ENCODE peak calls at places on chromosomes 5 and 9, in seven cellular contexts. Y is AG04450, O is psoas muscle, U is Peyer's patch, K is breast epithelium, S is lower lobe of right lung, F is GM12878. M is an unnamed sample.

GRCh38 chr5:32278403-32278802 is 34.3 kb downstream of the MTMR12 start:
- DNase-seq in Y (peak), O (no peak), U (no peak), K (no peak), S (no peak), F (no peak), M (no peak)

GRCh38 chr5:173888473-173889135 is 455 bp downstream of the CPEB4 start:
- DNase-seq in Y (no peak), O (peak), U (peak), K (no peak), S (peak), F (no peak), M (no peak)

GRCh38 chr5:81171769-81172168 is 61.4 kb upstream of the CKMT2 start:
- DNase-seq in Y (no peak), O (no peak), U (no peak), K (no peak), S (no peak), F (no peak), M (no peak)

GRCh38 chr5:88824141-88824540 is 58.8 kb downstream of the MEF2C start:
- DNase-seq in Y (no peak), O (no peak), U (no peak), K (no peak), S (no peak), F (no peak), M (no peak)

GRCh38 chr9:84325347-84325982 is 15.1 kb downstream of the SLC28A3 start:
- DNase-seq in Y (no peak), O (no peak), U (no peak), K (no peak), S (no peak), F (no peak), M (no peak)

GRCh38 chr9:117963493-117963892 is 259.3 kb downstream of the TLR4 start:
- DNase-seq in Y (no peak), O (no peak), U (no peak), K (no peak), S (no peak), F (no peak), M (no peak)

GRCh38 chr5:177600458-177601018 is 606 bp downstream of the B4GALT7 start:
- DNase-seq in Y (no peak), O (no peak), U (no peak), K (no peak), S (no peak), F (no peak), M (no peak)

GRCh38 chr9:96420468-96421219 is 2.5 kb upstream of the ZNF367 start:
- DNase-seq in Y (peak), O (no peak), U (no peak), K (peak), S (no peak), F (peak), M (no peak)

GRCh38 chr9:131216806-131217205 is 59.5 kb downstream of the FAM78A start:
- DNase-seq in Y (no peak), O (no peak), U (no peak), K (no peak), S (no peak), F (no peak), M (no peak)

GRCh38 chr9:114348906-114349482 is 19.3 kb downstream of the ORM2 start:
- DNase-seq in Y (peak), O (peak), U (no peak), K (no peak), S (peak), F (peak), M (no peak)

GRCh38 chr9:108468364-108468763 is 387.4 kb downstream of the ACTL7B start:
- DNase-seq in Y (no peak), O (peak), U (no peak), K (no peak), S (peak), F (no peak), M (no peak)

GRCh38 chr5:175683231-175683630 is 25.4 kb downstream of the HRH2 start:
- DNase-seq in Y (no peak), O (peak), U (peak), K (no peak), S (no peak), F (no peak), M (no peak)

DNA sequence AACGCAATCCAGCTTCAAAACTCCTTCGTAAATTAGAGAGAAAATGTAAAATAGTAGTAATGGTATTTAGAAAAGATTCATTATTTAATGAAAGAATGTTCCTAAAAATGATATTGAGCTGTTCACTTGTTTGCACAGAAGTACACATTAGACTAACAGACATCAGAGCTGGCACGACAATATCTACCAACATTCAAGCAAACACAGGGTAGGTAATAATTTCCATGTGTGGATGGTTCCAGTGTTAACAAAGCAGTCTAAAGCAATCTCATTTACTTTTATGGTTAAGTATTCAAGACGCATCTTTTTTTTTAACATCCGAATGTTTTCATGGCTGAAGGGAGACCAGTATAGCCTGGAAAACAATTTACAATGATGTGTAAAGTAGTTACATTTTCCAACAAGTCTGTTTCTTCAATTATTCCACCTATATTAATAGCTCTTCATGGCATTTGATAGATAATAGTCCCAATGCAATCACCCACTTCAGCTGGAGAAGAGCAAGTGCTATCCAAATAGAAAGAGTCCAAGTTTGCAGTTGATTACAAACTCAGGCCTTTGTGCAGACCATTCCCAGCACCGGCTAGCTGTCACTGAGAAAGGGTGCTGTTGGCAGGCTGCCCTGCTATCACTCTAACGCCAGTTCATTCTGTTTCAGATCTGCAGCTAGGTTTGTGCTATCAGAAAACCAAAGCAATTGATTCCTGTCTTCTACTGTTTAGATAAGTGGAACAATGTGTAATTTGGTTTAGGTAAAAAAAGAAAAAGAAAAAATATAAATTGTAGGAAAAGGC is 458.8 kb downstream of the DTWD2 start:
- DNase-seq in Y (no peak), O (no peak), U (no peak), K (no peak), S (no peak), F (no peak), M (no peak)
- H3K27ac ChIP-seq in Y (no peak), O (no peak), U (no peak), K (no peak), S (no peak), F (no peak), M (no peak)

GRCh38 chr9:97568461-97569275 is 64.5 kb downstream of the TSTD2 start:
- DNase-seq in Y (no peak), O (peak), U (no peak), K (no peak), S (no peak), F (no peak), M (no peak)

GRCh38 chr9:97567182-97567893 is 65.8 kb downstream of the TSTD2 start:
- DNase-seq in Y (no peak), O (no peak), U (no peak), K (no peak), S (no peak), F (no peak), M (no peak)

GRCh38 chr9:97565262-97565661 is 63.8 kb downstream of the TMOD1 start:
- DNase-seq in Y (no peak), O (no peak), U (no peak), K (no peak), S (no peak), F (no peak), M (no peak)

GRCh38 chr9:97570899-97571298 is 62.3 kb downstream of the TSTD2 start:
- DNase-seq in Y (no peak), O (peak), U (no peak), K (no peak), S (no peak), F (no peak), M (peak)

GRCh38 chr9:97567894-97568202 is 65.3 kb downstream of the TSTD2 start:
- DNase-seq in Y (no peak), O (peak), U (no peak), K (no peak), S (no peak), F (no peak), M (no peak)
- H3K27ac ChIP-seq in Y (no peak), O (peak), U (no peak), K (no peak), S (no peak), F (no peak), M (no peak)

DNA sequence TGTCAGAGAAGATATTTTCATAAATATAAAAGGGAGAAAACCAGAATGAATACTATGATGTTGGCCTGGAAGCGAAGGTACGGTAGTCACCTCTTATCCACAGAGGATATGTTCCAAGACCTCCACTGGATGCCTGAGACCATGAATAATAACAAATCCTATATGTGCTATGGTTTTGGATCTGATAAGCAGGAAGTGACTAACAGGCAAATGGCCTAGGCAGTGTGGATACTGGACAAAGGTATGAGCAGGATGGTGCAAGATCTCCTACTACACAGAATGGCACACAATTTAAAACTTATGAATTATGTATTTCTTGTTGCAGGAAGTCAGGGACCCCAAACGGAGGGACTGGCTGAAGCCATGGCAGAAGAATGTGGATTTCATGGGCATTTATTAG is 48.2 kb downstream of the ADAMTS12 start:
- DNase-seq in Y (no peak), O (no peak), U (no peak), K (no peak), S (no peak), F (no peak), M (no peak)
- H3K27ac ChIP-seq in Y (peak), O (no peak), U (no peak), K (no peak), S (no peak), F (no peak), M (no peak)

GRCh38 chr9:98357921-98358535 is 102.6 kb upstream of the TBC1D2 start:
- DNase-seq in Y (no peak), O (no peak), U (no peak), K (no peak), S (no peak), F (no peak), M (no peak)
- H3K27ac ChIP-seq in Y (no peak), O (no peak), U (no peak), K (no peak), S (peak), F (no peak), M (no peak)

GRCh38 chr9:37201581-37201980 is 81.2 kb downstream of the ZCCHC7 start:
- DNase-seq in Y (no peak), O (no peak), U (no peak), K (no peak), S (no peak), F (no peak), M (no peak)
- H3K27ac ChIP-seq in Y (no peak), O (no peak), U (no peak), K (no peak), S (no peak), F (no peak), M (no peak)

GRCh38 chr5:103425686-103426454 is 136.7 kb downstream of the NUDT12 start:
- DNase-seq in Y (no peak), O (no peak), U (no peak), K (no peak), S (no peak), F (no peak), M (no peak)

GRCh38 chr5:103427326-103427725 is 135.3 kb downstream of the NUDT12 start:
- DNase-seq in Y (no peak), O (no peak), U (no peak), K (no peak), S (no peak), F (no peak), M (no peak)

GRCh38 chr5:103424453-103425205 is 138.0 kb downstream of the NUDT12 start:
- DNase-seq in Y (peak), O (no peak), U (no peak), K (no peak), S (no peak), F (no peak), M (no peak)

GRCh38 chr5:103428923-103429322 is 133.7 kb downstream of the NUDT12 start:
- DNase-seq in Y (no peak), O (no peak), U (no peak), K (no peak), S (no peak), F (no peak), M (no peak)

GRCh38 chr5:103428411-103428871 is 134.1 kb downstream of the NUDT12 start:
- DNase-seq in Y (peak), O (peak), U (no peak), K (peak), S (no peak), F (no peak), M (no peak)
- H3K27ac ChIP-seq in Y (no peak), O (peak), U (no peak), K (no peak), S (no peak), F (no peak), M (no peak)

GRCh38 chr5:169263591-169263990 is 37.3 kb downstream of the SLIT3 start:
- DNase-seq in Y (no peak), O (no peak), U (no peak), K (no peak), S (no peak), F (no peak), M (no peak)
- H3K27ac ChIP-seq in Y (no peak), O (no peak), U (no peak), K (no peak), S (no peak), F (no peak), M (no peak)

GRCh38 chr5:171438753-171439152 is 19.3 kb downstream of the FGF18 start:
- DNase-seq in Y (no peak), O (no peak), U (no peak), K (no peak), S (no peak), F (no peak), M (no peak)
- H3K27ac ChIP-seq in Y (no peak), O (no peak), U (no peak), K (no peak), S (no peak), F (no peak), M (no peak)